ENCODE peak calls at places on chromosomes 7 and 10, in ten cellular contexts. G, E, H, K, X, U, P, V, W and A are unnamed samples.

GRCh38 chr10:90988802-90989201 is 67.9 kb upstream of the ANKRD1 start:
- DNase-seq in G (no peak), E (no peak), H (no peak), K (peak; percentile 34), X (peak; percentile 51), U (no peak), P (no peak), V (no peak), W (no peak), A (no peak)

GRCh38 chr10:60188548-60188947 is 201.1 kb downstream of the ANK3 start:
- DNase-seq in G (no peak), E (no peak), H (no peak), K (no peak), X (no peak), U (no peak), P (no peak), V (no peak), W (no peak), A (no peak)

GRCh38 chr10:94963901-94964300 is 25.4 kb downstream of the CYP2C9 start:
- DNase-seq in G (no peak), E (no peak), H (no peak), K (no peak), X (no peak), U (no peak), P (peak; percentile 11), V (peak; percentile 0), W (no peak), A (peak; percentile 66)

GRCh38 chr10:97532935-97533671 is 34.4 kb downstream of the UBTD1 start:
- DNase-seq in G (no peak), E (no peak), H (no peak), K (no peak), X (no peak), U (no peak), P (peak; percentile 57), V (no peak), W (no peak), A (peak; percentile 65)

GRCh38 chr7:2735744-2736143 is 47.7 kb downstream of the AMZ1 start:
- DNase-seq in G (no peak), E (no peak), H (no peak), K (no peak), X (no peak), U (peak; percentile 20), P (no peak), V (no peak), W (no peak), A (no peak)

GRCh38 chr10:123972481-123973401 is 81.1 kb upstream of the CPXM2 start:
- DNase-seq in G (no peak), E (no peak), H (no peak), K (peak; percentile 54), X (no peak), U (no peak), P (no peak), V (no peak), W (no peak), A (no peak)

GRCh38 chr7:130804156-130804708 is 70.2 kb upstream of the KLF14 start:
- DNase-seq in G (no peak), E (no peak), H (no peak), K (no peak), X (no peak), U (no peak), P (no peak), V (no peak), W (no peak), A (no peak)

GRCh38 chr7:150388709-150389531 is 9.8 kb downstream of the ZNF775 start:
- DNase-seq in G (no peak), E (peak; percentile 48), H (peak; percentile 81), K (peak; percentile 88), X (peak; percentile 70), U (peak; percentile 75), P (peak; percentile 93), V (peak; percentile 57), W (no peak), A (peak; percentile 12)

GRCh38 chr10:93406367-93407145 is 75.6 kb downstream of the MYOF start:
- DNase-seq in G (no peak), E (no peak), H (no peak), K (no peak), X (no peak), U (no peak), P (peak; percentile 74), V (no peak), W (no peak), A (peak; percentile 54)

GRCh38 chr7:149722356-149722957 is 50.9 kb downstream of the ZNF467 start:
- DNase-seq in G (no peak), E (no peak), H (no peak), K (peak; percentile 54), X (no peak), U (no peak), P (no peak), V (no peak), W (no peak), A (no peak)

GRCh38 chr10:127068485-127068884 is 127.9 kb downstream of the INSYN2A start:
- DNase-seq in G (no peak), E (no peak), H (no peak), K (no peak), X (no peak), U (no peak), P (no peak), V (no peak), W (no peak), A (no peak)

GRCh38 chr10:71713135-71714040 is 6.2 kb downstream of the C10orf105 start:
- DNase-seq in G (peak; percentile 20), E (peak; percentile 92), H (peak; percentile 80), K (peak; percentile 86), X (peak; percentile 87), U (peak; percentile 65), P (peak; percentile 78), V (peak; percentile 91), W (peak; percentile 55), A (peak; percentile 23)

GRCh38 chr7:70751895-70752294 is 380.0 kb upstream of the GALNT17 start:
- DNase-seq in G (no peak), E (no peak), H (no peak), K (no peak), X (no peak), U (no peak), P (no peak), V (no peak), W (no peak), A (no peak)

GRCh38 chr10:70811881-70812280 is 3.9 kb upstream of the SGPL1 start:
- DNase-seq in G (no peak), E (no peak), H (no peak), K (no peak), X (no peak), U (no peak), P (no peak), V (no peak), W (no peak), A (no peak)

GRCh38 chr7:5396542-5396941 is 27.1 kb downstream of the TNRC18 start:
- DNase-seq in G (peak; percentile 50), E (peak; percentile 30), H (peak; percentile 45), K (no peak), X (no peak), U (peak; percentile 52), P (peak; percentile 64), V (no peak), W (no peak), A (peak; percentile 22)

GRCh38 chr7:5395246-5395645 is 28.4 kb downstream of the TNRC18 start:
- DNase-seq in G (no peak), E (no peak), H (no peak), K (no peak), X (no peak), U (no peak), P (no peak), V (no peak), W (no peak), A (no peak)

GRCh38 chr7:5396999-5397656 is 26.5 kb downstream of the TNRC18 start:
- DNase-seq in G (peak; percentile 81), E (peak; percentile 81), H (peak; percentile 94), K (peak; percentile 99), X (peak; percentile 83), U (peak; percentile 89), P (peak; percentile 97), V (peak; percentile 97), W (peak; percentile 57), A (peak; percentile 84)

GRCh38 chr7:5394264-5395105 is 29.1 kb downstream of the TNRC18 start:
- DNase-seq in G (no peak), E (no peak), H (no peak), K (no peak), X (no peak), U (no peak), P (no peak), V (no peak), W (no peak), A (no peak)

DNA sequence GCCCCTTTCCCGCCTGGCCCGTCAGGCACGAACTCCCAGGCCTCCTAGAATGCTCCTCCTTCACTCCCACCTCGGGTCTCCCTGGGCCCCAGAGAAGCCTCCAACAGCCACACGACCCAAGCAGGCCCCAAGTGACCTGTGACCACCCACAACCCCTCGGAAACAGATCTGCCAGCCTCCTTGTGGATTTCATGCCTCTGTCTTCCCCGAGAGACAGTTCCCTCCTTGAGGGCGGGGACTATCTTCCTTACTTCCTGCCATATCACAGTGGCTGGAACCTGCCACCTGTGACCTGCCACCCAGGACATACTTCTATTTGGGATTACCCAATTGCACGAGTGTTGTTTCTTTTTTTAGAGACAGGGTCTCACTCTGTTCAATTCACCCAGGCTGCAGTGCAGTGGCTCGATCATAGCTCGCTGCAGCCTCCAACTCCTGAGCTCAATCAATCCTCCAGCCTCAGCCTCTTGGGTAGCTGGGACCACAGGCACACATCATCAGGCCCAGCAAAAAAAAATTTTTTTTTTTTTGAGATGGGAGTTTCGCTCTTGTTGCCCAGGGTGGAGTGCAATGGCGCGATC is 25.9 kb downstream of the TNRC18 start:
- DNase-seq in G (no peak), E (no peak), H (peak; percentile 15), K (no peak), X (no peak), U (no peak), P (no peak), V (no peak), W (no peak), A (no peak)
- H3K4me3 ChIP-seq in G (no peak overlapping the region), E (no peak overlapping the region), H (no peak overlapping the region), K (peak overlapping the region; percentile 80), X (no peak overlapping the region), U (no peak overlapping the region), P (no peak overlapping the region), V (no peak overlapping the region), W (no peak overlapping the region), A (no peak overlapping the region)

GRCh38 chr7:964401-965231 is 10.1 kb upstream of the ADAP1 start:
- DNase-seq in G (no peak), E (peak; percentile 72), H (no peak), K (peak; percentile 75), X (peak; percentile 52), U (no peak), P (peak; percentile 75), V (no peak), W (no peak), A (peak; percentile 73)
- TF ChIP-seq CTCF in G (no peak), E (peak; percentile 24), H (no peak), K (no peak), X (peak; percentile 21), U (no peak), P (peak; percentile 18), V (peak; percentile 9), W (peak; percentile 32), A (peak; percentile 33)

GRCh38 chr7:4667776-4668509 is 14.2 kb upstream of the FOXK1 start:
- DNase-seq in G (no peak), E (no peak), H (no peak), K (no peak), X (no peak), U (no peak), P (peak; percentile 74), V (peak; percentile 18), W (peak; percentile 72), A (peak; percentile 93)
- H3K4me3 ChIP-seq in G (no peak overlapping the region), E (peak overlapping the region; percentile 3), H (no peak overlapping the region), K (no peak overlapping the region), X (no peak overlapping the region), U (no peak overlapping the region), P (no peak overlapping the region), V (no peak overlapping the region), W (peak overlapping the region; percentile 17), A (peak overlapping the region; percentile 22)

GRCh38 chr7:22822486-22823141 is at the start of gene TOMM7:
- DNase-seq in G (peak; percentile 80), E (peak; percentile 83), H (peak; percentile 81), K (peak; percentile 95), X (peak; percentile 90), U (peak; percentile 91), P (peak; percentile 97), V (peak; percentile 95), W (peak; percentile 94), A (peak; percentile 99)
- TF ChIP-seq CTCF in G (no peak), E (peak; percentile 63), H (peak; percentile 74), K (peak; percentile 55), X (peak; percentile 60), U (peak; percentile 22), P (peak; percentile 28), V (no peak), W (no peak), A (peak; percentile 24)